ENCODE peak calls at places on chromosomes 1 and 21, in seven cellular contexts. Y, G, C, T, W, S and F are unnamed samples.

GRCh38 chr1:172626845-172627244 is 32.1 kb upstream of the FASLG start:
- DNase-seq in Y (no peak), G (no peak), C (no peak), T (no peak), W (no peak), S (no peak), F (no peak)

GRCh38 chr1:76291186-76291585 is 216.6 kb downstream of the ST6GALNAC3 start:
- DNase-seq in Y (no peak), G (no peak), C (no peak), T (no peak), W (no peak), S (no peak), F (no peak)

GRCh38 chr1:94068096-94068830 is 52.7 kb downstream of the ABCA4 start:
- DNase-seq in Y (peak), G (no peak), C (no peak), T (no peak), W (peak), S (no peak), F (no peak)

GRCh38 chr21:16535100-16535418 is 805.3 kb downstream of the USP25 start:
- DNase-seq in Y (peak), G (no peak), C (peak), T (no peak), W (no peak), S (peak), F (peak)

GRCh38 chr1:223742861-223743517 is 30.6 kb downstream of the CAPN2 start:
- DNase-seq in Y (peak), G (no peak), C (no peak), T (no peak), W (peak), S (no peak), F (no peak)

GRCh38 chr1:117387060-117387633 is 19.9 kb downstream of the MAN1A2 start:
- DNase-seq in Y (no peak), G (no peak), C (no peak), T (no peak), W (no peak), S (no peak), F (no peak)

GRCh38 chr1:245687636-245688535 is 533.1 kb downstream of the KIF26B start:
- DNase-seq in Y (peak), G (no peak), C (no peak), T (no peak), W (peak), S (no peak), F (no peak)

GRCh38 chr1:37156646-37157045 is 122.3 kb upstream of the GRIK3 start:
- DNase-seq in Y (no peak), G (no peak), C (no peak), T (no peak), W (no peak), S (no peak), F (no peak)

GRCh38 chr1:81583878-81584277 is 216.9 kb upstream of the ADGRL2 start:
- DNase-seq in Y (no peak), G (no peak), C (no peak), T (no peak), W (no peak), S (no peak), F (no peak)

GRCh38 chr1:30109853-30110252 is 613.5 kb downstream of the MATN1 start:
- DNase-seq in Y (no peak), G (no peak), C (no peak), T (no peak), W (no peak), S (peak), F (peak)

GRCh38 chr1:56972971-56973370 is 7.2 kb upstream of the C8B start:
- DNase-seq in Y (no peak), G (no peak), C (no peak), T (no peak), W (no peak), S (no peak), F (no peak)

GRCh38 chr1:218382261-218382660 is 37.1 kb downstream of the TGFB2 start:
- DNase-seq in Y (no peak), G (no peak), C (no peak), T (no peak), W (no peak), S (no peak), F (no peak)

GRCh38 chr1:87084247-87084836 is 169.9 kb downstream of the HS2ST1 start:
- DNase-seq in Y (no peak), G (peak), C (no peak), T (no peak), W (no peak), S (no peak), F (peak)

GRCh38 chr1:186848509-186849130 is 19.9 kb downstream of the PLA2G4A start:
- DNase-seq in Y (no peak), G (no peak), C (no peak), T (no peak), W (no peak), S (no peak), F (peak)

GRCh38 chr1:36225298-36225899 is 1.2 kb downstream of the THRAP3 start:
- DNase-seq in Y (peak), G (no peak), C (no peak), T (no peak), W (no peak), S (no peak), F (no peak)

GRCh38 chr1:234928642-234929041 is 200.0 kb downstream of the TOMM20 start:
- DNase-seq in Y (no peak), G (no peak), C (no peak), T (no peak), W (no peak), S (no peak), F (no peak)

GRCh38 chr1:116448785-116449385 is 75.8 kb downstream of the ATP1A1 start:
- DNase-seq in Y (no peak), G (no peak), C (no peak), T (no peak), W (no peak), S (no peak), F (no peak)

GRCh38 chr1:202416641-202417040 is 68.1 kb downstream of the PPP1R12B start:
- DNase-seq in Y (no peak), G (no peak), C (no peak), T (no peak), W (no peak), S (no peak), F (no peak)

GRCh38 chr1:25473653-25474225 is 43.0 kb downstream of the MACO1 start:
- DNase-seq in Y (no peak), G (no peak), C (no peak), T (no peak), W (no peak), S (no peak), F (no peak)

GRCh38 chr1:154765970-154766369 is 104.1 kb downstream of the KCNN3 start:
- DNase-seq in Y (no peak), G (no peak), C (no peak), T (no peak), W (peak), S (peak), F (peak)

GRCh38 chr1:155706101-155706619 is 17.3 kb downstream of the DAP3 start:
- DNase-seq in Y (no peak), G (no peak), C (no peak), T (no peak), W (no peak), S (peak), F (no peak)

GRCh38 chr1:22711591-22712501 is 1.2 kb downstream of the EPHB2 start:
- DNase-seq in Y (no peak), G (no peak), C (peak), T (no peak), W (no peak), S (no peak), F (no peak)